ENCODE peak calls at places on chromosomes 4 and X, in four cellular contexts. K is A549, B is HepG2, C is K562. Q is an unnamed sample.

GRCh38 chr4:67234296-67234695 is 311.0 kb downstream of the CENPC start:
- DNase-seq in K (no peak), B (no peak), C (no peak), Q (no peak)

GRCh38 chr4:7752649-7753048 is 187.0 kb downstream of the AFAP1 start:
- DNase-seq in K (no peak), C (peak), B (no peak), Q (no peak)

GRCh38 chr4:82509029-82509428 is 52.8 kb downstream of the TMEM150C start:
- DNase-seq in C (no peak), B (no peak), K (no peak), Q (no peak)

GRCh38 chr4:36165256-36166005 is 78.9 kb downstream of the ARAP2 start:
- DNase-seq in K (no peak), B (no peak), C (no peak), Q (no peak)

GRCh38 chrX:7314425-7314824 is 166.5 kb upstream of the PUDP start:
- DNase-seq in C (no peak), B (no peak), K (no peak), Q (no peak)

GRCh38 chr4:186260504-186261448 is 5.2 kb upstream of the F11 start:
- DNase-seq in B (peak), K (no peak), C (no peak), Q (no peak)

GRCh38 chrX:47148946-47149345 is 3.9 kb downstream of the RBM10 start:
- DNase-seq in B (no peak), K (no peak), C (no peak), Q (no peak)

GRCh38 chrX:30278365-30278764 is 30.8 kb downstream of the NR0B1 start:
- DNase-seq in B (no peak), C (no peak), K (no peak), Q (no peak)

GRCh38 chr4:38021751-38022150 is 61.6 kb downstream of the PTTG2 start:
- DNase-seq in B (no peak), C (no peak), K (no peak), Q (no peak)

GRCh38 chr4:20284990-20285389 is 33.3 kb downstream of the SLIT2 start:
- DNase-seq in B (no peak), C (no peak), K (no peak), Q (no peak)

GRCh38 chr4:78691971-78692814 is 84.0 kb upstream of the BMP2K start:
- DNase-seq in B (no peak), C (peak), K (no peak), Q (no peak)

GRCh38 chr4:40121515-40121914 is 64.9 kb downstream of the N4BP2 start:
- DNase-seq in K (no peak), C (peak), B (no peak), Q (no peak)

GRCh38 chr4:16931336-16931735 is 32.9 kb upstream of the LDB2 start:
- DNase-seq in C (no peak), B (no peak), K (no peak), Q (no peak)

GRCh38 chr4:16931906-16932305 is 33.5 kb upstream of the LDB2 start:
- DNase-seq in C (no peak), B (no peak), K (no peak), Q (no peak)

DNA sequence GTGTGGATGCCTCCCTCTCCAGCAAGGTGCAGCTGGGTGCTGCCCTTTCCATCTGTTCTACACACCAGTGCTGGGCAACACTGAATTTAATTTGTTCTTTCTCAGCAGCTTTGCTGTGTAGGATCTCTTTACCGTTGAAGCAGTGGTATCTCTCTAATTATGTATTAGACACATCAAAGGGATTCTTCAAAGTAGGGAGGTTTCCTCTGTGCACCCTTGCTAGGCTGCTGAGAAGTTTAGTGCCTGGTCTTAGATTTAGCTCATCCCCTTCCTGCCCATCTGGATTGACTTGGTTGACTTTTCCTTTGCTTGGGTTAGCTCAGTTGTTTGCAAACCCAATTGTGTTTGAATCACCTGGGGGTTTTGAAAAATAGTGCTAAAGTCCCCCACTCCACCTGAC is 27.8 kb upstream of the LDB2 start:
- DNase-seq in C (no peak), K (no peak), B (no peak), Q (no peak)
- TF ChIP-seq NR3C1 in C (no peak), K (no peak), B (no peak), Q (no peak)

GRCh38 chr4:8922481-8922880 is 50.8 kb upstream of the HMX1 start:
- DNase-seq in K (no peak), B (no peak), C (no peak), Q (no peak)

GRCh38 chr4:8920969-8921368 is 49.3 kb upstream of the HMX1 start:
- DNase-seq in C (no peak), K (no peak), B (no peak), Q (no peak)

GRCh38 chr4:8919651-8920288 is 48.1 kb upstream of the HMX1 start:
- DNase-seq in B (no peak), C (no peak), K (no peak), Q (no peak)

GRCh38 chr4:8921465-8921864 is 49.8 kb upstream of the HMX1 start:
- DNase-seq in C (no peak), K (no peak), B (no peak), Q (no peak)

GRCh38 chr4:8920289-8920965 is 48.8 kb upstream of the HMX1 start:
- DNase-seq in K (no peak), C (no peak), B (no peak), Q (no peak)
- TF ChIP-seq NR3C1 in K (no peak), C (no peak), B (no peak), Q (no peak)

DNA sequence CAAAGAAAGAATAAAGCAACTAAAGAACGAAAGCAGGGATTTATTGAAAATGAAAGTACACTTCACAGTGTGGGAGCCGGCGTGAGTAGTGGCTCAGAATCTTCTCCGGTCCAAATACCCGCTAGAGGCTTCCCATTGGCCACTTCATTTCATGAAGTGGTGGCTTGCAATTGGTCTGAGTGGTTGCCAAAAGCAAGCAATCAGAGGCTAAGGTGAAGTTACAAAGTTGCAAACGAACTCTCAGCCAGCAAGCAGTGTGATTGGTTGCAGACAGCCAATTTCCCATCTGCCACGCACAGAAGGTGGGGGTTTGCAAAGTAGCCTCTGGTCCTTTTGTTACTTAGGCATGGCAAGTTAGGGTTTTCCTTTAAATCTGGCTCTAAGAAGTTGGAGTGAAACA is 6.7 kb upstream of the CLOCK start:
- DNase-seq in C (no peak), K (no peak), B (peak), Q (peak)
- TF ChIP-seq NR3C1 in C (no peak), K (no peak), B (no peak), Q (no peak)

DNA sequence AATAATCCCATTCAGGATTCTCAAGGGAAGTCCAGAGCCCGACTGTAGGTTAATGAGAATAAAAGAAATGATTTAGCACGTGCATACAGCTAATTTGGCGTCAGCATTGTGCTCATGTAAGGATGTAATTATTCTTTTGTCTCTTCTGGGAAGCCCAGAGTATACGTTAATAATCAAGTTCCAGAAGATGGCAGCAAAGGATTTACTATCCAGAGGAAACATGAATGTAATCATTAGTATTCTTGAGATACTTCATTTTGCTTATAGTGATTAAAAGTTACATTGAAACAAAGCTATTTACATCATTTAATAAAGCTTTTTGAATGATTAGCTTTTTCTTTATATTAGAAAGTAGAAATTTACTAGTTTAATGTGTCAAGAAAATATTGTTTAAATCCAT is 27.1 kb upstream of the MAP9 start:
- DNase-seq in B (no peak), K (peak), C (no peak), Q (no peak)
- TF ChIP-seq NR3C1 in B (no peak), K (no peak), C (no peak), Q (no peak)

Q was measured in WTC11.